ENCODE peak calls at places on chromosomes 6 and 20, in nine cellular contexts. U is naive B cell, I is adrenal gland, D is IMR-90, G is neuronal stem cell, W is fibroblast of lung, V is A549, M is T-cell, Z is NCI-H2081. P is an unnamed sample.

GRCh38 chr6:219641-220198 is 72.6 kb upstream of the DUSP22 start:
- DNase-seq in U (peak; percentile 27), I (peak; percentile 64), D (peak; percentile 66), G (no peak), W (peak; percentile 62), V (no peak), M (no peak), Z (no peak), P (peak; percentile 25)

GRCh38 chr6:124682751-124683150 is 279.5 kb upstream of the RNF217 start:
- DNase-seq in U (no peak), I (no peak), D (no peak), G (no peak), W (no peak), V (no peak), M (no peak), Z (no peak), P (no peak)

GRCh38 chr6:144335914-144336313 is 50.8 kb downstream of the UTRN start:
- DNase-seq in U (peak; percentile 77), I (no peak), D (no peak), G (no peak), W (no peak), V (no peak), M (peak; percentile 37), Z (no peak), P (no peak)

GRCh38 chr20:63846128-63846771 is 15.0 kb upstream of the ABHD16B start:
- DNase-seq in U (no peak), I (peak; percentile 79), D (no peak), G (no peak), W (peak; percentile 47), V (no peak), M (no peak), Z (no peak), P (peak; percentile 49)

GRCh38 chr6:3325210-3325609 is 66.5 kb downstream of the PSMG4 start:
- DNase-seq in U (no peak), I (peak; percentile 47), D (peak; percentile 62), G (no peak), W (peak; percentile 31), V (no peak), M (no peak), Z (no peak), P (peak; percentile 52)

GRCh38 chr20:24106155-24106800 is 117.7 kb upstream of the GGTLC1 start:
- DNase-seq in U (no peak), I (no peak), D (no peak), G (no peak), W (no peak), V (no peak), M (no peak), Z (no peak), P (no peak)

GRCh38 chr6:103783344-103783743 is 1076.4 kb downstream of the HACE1 start:
- DNase-seq in U (no peak), I (peak; percentile 22), D (no peak), G (no peak), W (no peak), V (no peak), M (no peak), Z (no peak), P (no peak)

GRCh38 chr6:26086214-26086613 is 1.0 kb upstream of the HFE start:
- DNase-seq in U (no peak), I (no peak), D (no peak), G (no peak), W (no peak), V (no peak), M (peak; percentile 69), Z (no peak), P (no peak)

GRCh38 chr6:53310751-53311585 is 37.8 kb downstream of the ELOVL5 start:
- DNase-seq in U (no peak), I (no peak), D (no peak), G (no peak), W (peak; percentile 38), V (no peak), M (no peak), Z (no peak), P (no peak)

GRCh38 chr20:33654680-33655161 is 7.4 kb upstream of the C20orf144 start:
- DNase-seq in U (no peak), I (peak; percentile 35), D (no peak), G (no peak), W (no peak), V (no peak), M (no peak), Z (no peak), P (no peak)

GRCh38 chr6:43129434-43130194 is 41.5 kb upstream of the SRF start:
- DNase-seq in U (no peak), I (no peak), D (peak; percentile 35), G (no peak), W (peak; percentile 55), V (peak; percentile 26), M (no peak), Z (no peak), P (peak; percentile 76)